ENCODE peak calls at places on chromosomes 6 and 20, in six cellular contexts. Z, G, R, D, W and C are unnamed samples.
A peak's percentile ranks its signal among the peaks of the same experiment; 100 is the strongest.

GRCh38 chr6:56624728-56625069 is 18.0 kb downstream of the DST start:
- DNase-seq in Z (no peak), G (no peak), R (no peak), D (no peak), W (no peak), C (no peak)

GRCh38 chr6:41451515-41452163 is 94.5 kb upstream of the FOXP4 start:
- DNase-seq in Z (no peak), G (no peak), R (no peak), D (no peak), W (no peak), C (no peak)

GRCh38 chr6:5471637-5472430 is 210.5 kb downstream of the FARS2 start:
- DNase-seq in Z (no peak), G (no peak), R (no peak), D (peak; percentile 41), W (no peak), C (peak; percentile 33)

GRCh38 chr6:34358389-34358906 is 34.0 kb downstream of the NUDT3 start:
- DNase-seq in Z (no peak), G (peak; percentile 66), R (no peak), D (no peak), W (no peak), C (no peak)

GRCh38 chr20:33176101-33176500 is 8.1 kb downstream of the BPIFA2 start:
- DNase-seq in Z (no peak), G (no peak), R (no peak), D (no peak), W (no peak), C (no peak)

GRCh38 chr6:114176726-114177125 is 166.1 kb downstream of the HS3ST5 start:
- DNase-seq in Z (no peak), G (no peak), R (no peak), D (no peak), W (no peak), C (no peak)

GRCh38 chr6:116492331-116493067 is 18.9 kb upstream of the CALHM5 start:
- DNase-seq in Z (no peak), G (no peak), R (no peak), D (no peak), W (no peak), C (no peak)

GRCh38 chr20:24616258-24617079 is 147.0 kb downstream of the SYNDIG1 start:
- DNase-seq in Z (no peak), G (no peak), R (no peak), D (no peak), W (no peak), C (no peak)

GRCh38 chr20:41655966-41656685 is 37.9 kb upstream of the CHD6 start:
- DNase-seq in Z (no peak), G (no peak), R (no peak), D (no peak), W (no peak), C (no peak)

GRCh38 chr6:42696526-42697267 is 25.7 kb downstream of the PRPH2 start:
- DNase-seq in Z (no peak), G (no peak), R (no peak), D (no peak), W (no peak), C (no peak)

GRCh38 chr6:38604700-38605099 is 35.0 kb downstream of the BTBD9 start:
- DNase-seq in Z (no peak), G (no peak), R (no peak), D (no peak), W (no peak), C (no peak)

GRCh38 chr6:22727709-22728108 is 158.3 kb downstream of the HDGFL1 start:
- DNase-seq in Z (no peak), G (no peak), R (no peak), D (no peak), W (no peak), C (no peak)

GRCh38 chr6:42030585-42031506 is 19.5 kb upstream of the TAF8 start:
- DNase-seq in Z (no peak), G (no peak), R (no peak), D (no peak), W (no peak), C (no peak)

GRCh38 chr20:45406260-45407066 is 1.6 kb upstream of the DBNDD2 start:
- DNase-seq in Z (no peak), G (peak; percentile 84), R (peak; percentile 26), D (peak; percentile 76), W (peak; percentile 26), C (peak; percentile 42)

GRCh38 chr6:151275121-151275520 is 35.4 kb downstream of the AKAP12 start:
- DNase-seq in Z (no peak), G (no peak), R (no peak), D (no peak), W (no peak), C (no peak)

GRCh38 chr20:11847827-11848226 is 69.9 kb upstream of the BTBD3 start:
- DNase-seq in Z (no peak), G (no peak), R (no peak), D (no peak), W (no peak), C (no peak)

GRCh38 chr6:6246539-6246938 is 73.9 kb downstream of the F13A1 start:
- DNase-seq in Z (no peak), G (no peak), R (no peak), D (no peak), W (no peak), C (no peak)

GRCh38 chr6:150418825-150419594 is 50.2 kb downstream of the IYD start:
- DNase-seq in Z (peak; percentile 39), G (peak; percentile 61), R (peak; percentile 31), D (peak; percentile 45), W (peak; percentile 13), C (peak; percentile 72)

GRCh38 chr6:43771858-43772570 is 2.0 kb downstream of the VEGFA start:
- DNase-seq in Z (peak; percentile 71), G (no peak), R (no peak), D (peak; percentile 57), W (no peak), C (peak; percentile 45)

GRCh38 chr6:142953373-142954273 is 8.6 kb upstream of the HIVEP2 start:
- DNase-seq in Z (no peak), G (no peak), R (no peak), D (no peak), W (no peak), C (no peak)

GRCh38 chr20:46111028-46111835 is 6.9 kb upstream of the CD40 start:
- DNase-seq in Z (no peak), G (no peak), R (no peak), D (no peak), W (no peak), C (no peak)

GRCh38 chr20:39464238-39464637 is 502.1 kb downstream of the DHX35 start:
- DNase-seq in Z (no peak), G (no peak), R (no peak), D (no peak), W (no peak), C (no peak)

GRCh38 chr6:87151786-87152527 is 3.4 kb upstream of the ZNF292 start:
- DNase-seq in Z (peak; percentile 67), G (peak; percentile 23), R (peak; percentile 57), D (peak; percentile 80), W (peak; percentile 61), C (peak; percentile 57)

GRCh38 chr6:4103929-4104328 is 25.0 kb upstream of the FAM217A start:
- DNase-seq in Z (no peak), G (no peak), R (no peak), D (no peak), W (no peak), C (no peak)

GRCh38 chr20:31695849-31696804 is 26.5 kb downstream of the BCL2L1 start:
- DNase-seq in Z (no peak), G (peak; percentile 85), R (no peak), D (no peak), W (no peak), C (no peak)

GRCh38 chr6:168192195-168192900 is 113.3 kb upstream of the FRMD1 start:
- DNase-seq in Z (no peak), G (no peak), R (no peak), D (no peak), W (no peak), C (no peak)

GRCh38 chr6:111204881-111205280 is 117.6 kb downstream of the SLC16A10 start:
- DNase-seq in Z (no peak), G (no peak), R (no peak), D (no peak), W (no peak), C (no peak)

GRCh38 chr20:5481872-5482271 is 165.1 kb upstream of the PROKR2 start:
- DNase-seq in Z (no peak), G (no peak), R (no peak), D (no peak), W (no peak), C (no peak)

GRCh38 chr20:35312348-35312747 is 20.1 kb upstream of the FAM83C start:
- DNase-seq in Z (no peak), G (peak; percentile 71), R (no peak), D (no peak), W (no peak), C (no peak)

GRCh38 chr20:41135187-41135887 is 2.0 kb upstream of the PLCG1 start:
- DNase-seq in Z (no peak), G (peak; percentile 88), R (peak; percentile 55), D (no peak), W (peak; percentile 56), C (peak; percentile 28)

GRCh38 chr6:122645256-122645655 is 35.1 kb downstream of the PKIB start:
- DNase-seq in Z (no peak), G (no peak), R (no peak), D (no peak), W (no peak), C (no peak)

GRCh38 chr6:31888281-31889258 is 8.9 kb downstream of the EHMT2 start:
- DNase-seq in Z (peak; percentile 65), G (no peak), R (peak; percentile 60), D (no peak), W (peak; percentile 43), C (peak; percentile 54)

GRCh38 chr20:235891-236290 is 8.8 kb downstream of the DEFB129 start:
- DNase-seq in Z (no peak), G (peak; percentile 13), R (no peak), D (no peak), W (no peak), C (no peak)

GRCh38 chr6:15752820-15753219 is 90.0 kb upstream of the DTNBP1 start:
- DNase-seq in Z (no peak), G (no peak), R (no peak), D (no peak), W (no peak), C (no peak)

GRCh38 chr20:387520-387919 is 7.0 kb downstream of the TRIB3 start:
- DNase-seq in Z (no peak), G (no peak), R (no peak), D (no peak), W (no peak), C (no peak)

GRCh38 chr6:34508425-34508824 is 42.5 kb downstream of the PACSIN1 start:
- DNase-seq in Z (no peak), G (no peak), R (no peak), D (no peak), W (no peak), C (no peak)

GRCh38 chr6:41846666-41847237 is 48.4 kb downstream of the USP49 start:
- DNase-seq in Z (peak; percentile 37), G (peak; percentile 85), R (peak; percentile 30), D (no peak), W (peak; percentile 11), C (peak; percentile 58)